ENCODE peak calls at places on chromosomes 1 and 21, in ten cellular contexts. One of them, this sample, is unnamed. For H3K4me1, the result is how much of the 10 kb centered on the place peaks cover.

GRCh38 chr1:43285269-43285986 is at the start of gene C1orf210:
- DNase-seq in stomach: peak
- DNase-seq in A549: no peak
- DNase-seq in GM12878: no peak
- DNase-seq in IMR-90: no peak
- DNase-seq in transverse colon: peak
- DNase-seq in Peyer's patch: peak
- DNase-seq in prostate gland: peak
- DNase-seq in right lobe of liver: peak
- DNase-seq in tibial nerve: no peak
- DNase-seq in this sample: no peak

GRCh38 chr1:40692429-40692905 is 963 bp downstream of the NFYC start:
- DNase-seq in stomach: no peak
- DNase-seq in Peyer's patch: no peak
- DNase-seq in transverse colon: no peak
- DNase-seq in GM12878: no peak
- DNase-seq in tibial nerve: no peak
- DNase-seq in prostate gland: peak
- DNase-seq in right lobe of liver: no peak
- DNase-seq in A549: no peak
- DNase-seq in IMR-90: peak
- DNase-seq in this sample: no peak

GRCh38 chr1:82564338-82564737 is 763.6 kb downstream of the ADGRL2 start:
- DNase-seq in IMR-90: no peak
- DNase-seq in transverse colon: no peak
- DNase-seq in stomach: no peak
- DNase-seq in GM12878: no peak
- DNase-seq in right lobe of liver: no peak
- DNase-seq in Peyer's patch: no peak
- DNase-seq in A549: no peak
- DNase-seq in tibial nerve: no peak
- DNase-seq in prostate gland: peak
- DNase-seq in this sample: no peak

GRCh38 chr1:151513626-151514101 is 2.5 kb downstream of the CGN start:
- DNase-seq in tibial nerve: no peak
- DNase-seq in Peyer's patch: peak
- DNase-seq in stomach: peak
- DNase-seq in GM12878: no peak
- DNase-seq in right lobe of liver: peak
- DNase-seq in transverse colon: peak
- DNase-seq in IMR-90: peak
- DNase-seq in prostate gland: peak
- DNase-seq in A549: no peak
- DNase-seq in this sample: no peak

GRCh38 chr1:9230869-9231533 is 3.6 kb upstream of the H6PD start:
- DNase-seq in A549: no peak
- DNase-seq in GM12878: no peak
- DNase-seq in prostate gland: no peak
- DNase-seq in tibial nerve: no peak
- DNase-seq in transverse colon: no peak
- DNase-seq in Peyer's patch: no peak
- DNase-seq in stomach: no peak
- DNase-seq in right lobe of liver: no peak
- DNase-seq in IMR-90: peak
- DNase-seq in this sample: no peak

GRCh38 chr1:218466341-218467010 is 121.3 kb downstream of the TGFB2 start:
- DNase-seq in GM12878: no peak
- DNase-seq in tibial nerve: no peak
- DNase-seq in stomach: no peak
- DNase-seq in right lobe of liver: no peak
- DNase-seq in IMR-90: no peak
- DNase-seq in Peyer's patch: no peak
- DNase-seq in prostate gland: no peak
- DNase-seq in transverse colon: no peak
- DNase-seq in A549: no peak
- DNase-seq in this sample: no peak

GRCh38 chr1:198809247-198809646 is 170.4 kb downstream of the PTPRC start:
- DNase-seq in Peyer's patch: no peak
- DNase-seq in tibial nerve: no peak
- DNase-seq in stomach: no peak
- DNase-seq in A549: no peak
- DNase-seq in prostate gland: no peak
- DNase-seq in transverse colon: no peak
- DNase-seq in right lobe of liver: no peak
- DNase-seq in IMR-90: peak
- DNase-seq in GM12878: no peak
- DNase-seq in this sample: no peak

GRCh38 chr1:43540653-43541071 is 10.0 kb downstream of the PTPRF start:
- DNase-seq in tibial nerve: no peak
- DNase-seq in prostate gland: no peak
- DNase-seq in stomach: no peak
- DNase-seq in GM12878: no peak
- DNase-seq in right lobe of liver: peak
- DNase-seq in A549: no peak
- DNase-seq in transverse colon: no peak
- DNase-seq in Peyer's patch: no peak
- DNase-seq in IMR-90: no peak
- DNase-seq in this sample: peak

GRCh38 chr21:31278511-31279155 is 65.4 kb downstream of the TIAM1 start:
- DNase-seq in Peyer's patch: no peak
- DNase-seq in IMR-90: peak
- DNase-seq in right lobe of liver: no peak
- DNase-seq in GM12878: no peak
- DNase-seq in transverse colon: no peak
- DNase-seq in tibial nerve: no peak
- DNase-seq in A549: no peak
- DNase-seq in prostate gland: no peak
- DNase-seq in stomach: no peak
- DNase-seq in this sample: no peak

GRCh38 chr1:65658122-65658521 is 134.6 kb upstream of the PDE4B start:
- DNase-seq in tibial nerve: no peak
- DNase-seq in transverse colon: no peak
- DNase-seq in prostate gland: no peak
- DNase-seq in Peyer's patch: no peak
- DNase-seq in right lobe of liver: no peak
- DNase-seq in IMR-90: peak
- DNase-seq in GM12878: no peak
- DNase-seq in A549: no peak
- DNase-seq in stomach: no peak
- DNase-seq in this sample: no peak

GRCh38 chr21:26845750-26846035 is 484 bp upstream of the ADAMTS1 start:
- DNase-seq in right lobe of liver: no peak
- DNase-seq in stomach: no peak
- DNase-seq in tibial nerve: no peak
- DNase-seq in transverse colon: no peak
- DNase-seq in A549: no peak
- DNase-seq in prostate gland: no peak
- DNase-seq in IMR-90: no peak
- DNase-seq in GM12878: no peak
- DNase-seq in Peyer's patch: no peak
- DNase-seq in this sample: no peak

GRCh38 chr1:164440222-164440621 is 118.8 kb upstream of the PBX1 start:
- DNase-seq in stomach: no peak
- DNase-seq in A549: peak
- DNase-seq in right lobe of liver: no peak
- DNase-seq in prostate gland: no peak
- DNase-seq in tibial nerve: no peak
- DNase-seq in IMR-90: no peak
- DNase-seq in Peyer's patch: no peak
- DNase-seq in transverse colon: no peak
- DNase-seq in GM12878: no peak
- DNase-seq in this sample: peak

GRCh38 chr1:24915819-24916602 is 14.1 kb downstream of the RUNX3 start:
- DNase-seq in right lobe of liver: no peak
- DNase-seq in transverse colon: no peak
- DNase-seq in prostate gland: no peak
- DNase-seq in stomach: no peak
- DNase-seq in GM12878: no peak
- DNase-seq in tibial nerve: no peak
- DNase-seq in A549: no peak
- DNase-seq in Peyer's patch: no peak
- DNase-seq in IMR-90: no peak
- DNase-seq in this sample: no peak

GRCh38 chr1:22105611-22106207 is 37.2 kb downstream of the WNT4 start:
- DNase-seq in GM12878: no peak
- DNase-seq in IMR-90: peak
- DNase-seq in stomach: no peak
- DNase-seq in Peyer's patch: no peak
- DNase-seq in right lobe of liver: no peak
- DNase-seq in tibial nerve: no peak
- DNase-seq in transverse colon: no peak
- DNase-seq in A549: peak
- DNase-seq in prostate gland: peak
- DNase-seq in this sample: no peak

DNA sequence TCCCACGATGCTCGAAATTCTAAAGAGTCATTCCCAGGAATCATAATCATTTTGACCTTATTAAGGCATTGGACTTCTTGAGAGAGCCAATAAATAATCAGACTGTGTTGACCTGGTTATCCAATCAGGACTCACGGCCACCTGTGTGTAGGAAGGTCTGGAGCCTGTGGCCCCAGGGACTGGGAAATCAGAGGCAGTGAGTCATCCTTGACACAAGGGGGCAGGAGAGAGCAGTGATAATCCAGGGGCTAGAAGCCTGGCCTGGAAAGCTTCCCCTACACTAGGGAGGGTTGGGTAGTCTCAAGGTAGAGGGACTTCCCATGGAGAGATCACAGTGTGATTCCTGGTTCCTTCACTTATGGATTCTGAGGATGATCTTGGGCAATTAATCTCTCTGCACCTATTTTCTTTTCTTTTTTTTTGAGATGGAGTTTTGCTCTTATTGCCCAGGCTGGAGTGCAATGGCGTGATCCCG is 4.7 kb downstream of the MR1 start:
- DNase-seq in right lobe of liver: no peak
- DNase-seq in prostate gland: peak
- DNase-seq in IMR-90: peak
- DNase-seq in stomach: peak
- DNase-seq in transverse colon: peak
- DNase-seq in A549: peak
- DNase-seq in Peyer's patch: peak
- DNase-seq in tibial nerve: no peak
- DNase-seq in GM12878: no peak
- DNase-seq in this sample: no peak
- H3K4me1 ChIP-seq in right lobe of liver: under half
- H3K4me1 ChIP-seq in prostate gland: under half
- H3K4me1 ChIP-seq in IMR-90: under half
- H3K4me1 ChIP-seq in stomach: half or more
- H3K4me1 ChIP-seq in transverse colon: under half
- H3K4me1 ChIP-seq in A549: under half
- H3K4me1 ChIP-seq in Peyer's patch: under half
- H3K4me1 ChIP-seq in tibial nerve: under half
- H3K4me1 ChIP-seq in GM12878: under half
- H3K4me1 ChIP-seq in this sample: under half

GRCh38 chr1:29096255-29096896 is 27.3 kb downstream of the TMEM200B start:
- DNase-seq in right lobe of liver: no peak
- DNase-seq in Peyer's patch: no peak
- DNase-seq in prostate gland: no peak
- DNase-seq in transverse colon: no peak
- DNase-seq in A549: no peak
- DNase-seq in GM12878: no peak
- DNase-seq in stomach: no peak
- DNase-seq in tibial nerve: no peak
- DNase-seq in IMR-90: no peak
- DNase-seq in this sample: no peak
- H3K27ac ChIP-seq in right lobe of liver: no peak
- H3K27ac ChIP-seq in Peyer's patch: no peak
- H3K27ac ChIP-seq in prostate gland: no peak
- H3K27ac ChIP-seq in transverse colon: no peak
- H3K27ac ChIP-seq in A549: no peak
- H3K27ac ChIP-seq in GM12878: no peak
- H3K27ac ChIP-seq in stomach: no peak
- H3K27ac ChIP-seq in tibial nerve: no peak
- H3K27ac ChIP-seq in IMR-90: no peak
- H3K27ac ChIP-seq in this sample: no peak

DNA sequence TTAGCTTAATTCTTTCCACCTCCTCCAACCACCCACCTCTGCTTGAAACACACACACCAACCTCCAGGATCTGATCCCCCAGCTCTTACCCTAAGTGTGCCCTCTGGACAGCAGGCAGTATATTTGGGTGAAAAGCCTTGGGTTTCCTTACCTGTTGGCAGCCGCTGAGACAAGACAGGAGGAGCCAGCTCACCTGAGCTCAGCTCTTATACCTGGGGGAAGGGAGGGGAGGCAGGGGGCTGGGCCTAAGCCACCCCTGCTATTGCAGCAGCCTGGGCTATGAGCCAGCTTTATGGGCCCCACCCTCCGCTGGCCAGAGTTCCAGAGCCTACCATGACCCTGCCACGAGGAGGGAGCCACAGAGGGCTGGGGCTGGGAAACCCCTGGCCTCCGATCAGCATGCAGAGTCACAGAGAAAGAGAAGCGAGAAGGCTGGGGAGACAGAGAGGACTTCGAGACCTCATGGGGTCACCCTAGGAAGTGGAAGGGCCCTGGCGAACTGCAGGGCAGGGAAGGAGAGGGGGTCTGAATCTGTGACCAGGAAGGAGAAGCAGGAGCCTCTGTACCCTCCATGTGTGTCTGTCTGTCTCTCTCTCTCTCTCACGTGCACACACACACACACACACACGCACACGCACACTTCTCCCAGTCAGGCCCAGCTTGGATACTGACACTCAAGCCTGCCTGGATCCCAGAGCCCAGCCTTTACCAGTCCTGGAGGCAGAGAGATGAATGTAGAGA is at the start of gene S100A14:
- DNase-seq in GM12878: no peak
- DNase-seq in IMR-90: no peak
- DNase-seq in A549: no peak
- DNase-seq in stomach: peak
- DNase-seq in transverse colon: peak
- DNase-seq in prostate gland: peak
- DNase-seq in right lobe of liver: peak
- DNase-seq in Peyer's patch: peak
- DNase-seq in tibial nerve: no peak
- DNase-seq in this sample: peak
- TF ChIP-seq POLR2A in GM12878: no peak
- TF ChIP-seq POLR2A in IMR-90: no peak
- TF ChIP-seq POLR2A in A549: no peak
- TF ChIP-seq POLR2A in stomach: no peak
- TF ChIP-seq POLR2A in transverse colon: peak
- TF ChIP-seq POLR2A in prostate gland: peak
- TF ChIP-seq POLR2A in right lobe of liver: no peak
- TF ChIP-seq POLR2A in Peyer's patch: peak
- TF ChIP-seq POLR2A in tibial nerve: no peak
- TF ChIP-seq POLR2A in this sample: no peak

DNA sequence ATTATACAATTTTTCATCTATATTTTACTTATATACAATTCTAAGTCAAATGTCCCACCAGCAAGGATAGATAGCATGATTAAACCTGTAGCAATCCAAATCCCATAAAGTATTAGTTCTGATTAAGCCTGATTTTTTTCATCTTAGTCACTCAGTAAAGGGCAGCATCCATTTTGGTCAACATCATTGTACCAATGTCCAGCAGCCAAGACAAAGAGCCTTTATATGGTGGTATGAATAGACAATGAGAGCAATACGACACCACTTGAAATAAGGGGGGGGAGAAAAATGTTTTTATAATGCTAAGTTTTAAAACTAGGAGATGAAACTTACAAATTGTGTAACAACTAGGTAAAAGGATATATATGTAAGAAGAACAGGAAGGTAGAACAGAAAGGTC is 7.4 kb downstream of the ZNF644 start:
- DNase-seq in transverse colon: no peak
- DNase-seq in Peyer's patch: no peak
- DNase-seq in stomach: no peak
- DNase-seq in IMR-90: no peak
- DNase-seq in tibial nerve: no peak
- DNase-seq in GM12878: no peak
- DNase-seq in prostate gland: no peak
- DNase-seq in right lobe of liver: no peak
- DNase-seq in A549: no peak
- DNase-seq in this sample: no peak
- H3K4me1 ChIP-seq in transverse colon: under half
- H3K4me1 ChIP-seq in Peyer's patch: under half
- H3K4me1 ChIP-seq in stomach: half or more
- H3K4me1 ChIP-seq in IMR-90: under half
- H3K4me1 ChIP-seq in tibial nerve: half or more
- H3K4me1 ChIP-seq in GM12878: under half
- H3K4me1 ChIP-seq in prostate gland: under half
- H3K4me1 ChIP-seq in right lobe of liver: under half
- H3K4me1 ChIP-seq in A549: under half
- H3K4me1 ChIP-seq in this sample: under half